ENCODE peak calls at places on chromosomes 6 and 20, in seven cellular contexts. Y is ACHN; H is GM04503; S is activated T-helper 9 cell treated with anti-CD3 and anti-CD28 coated beads, Interleukin-2, amount 50 U/mL, for 16 hours; C is T-helper 1 cell; P is aorta; T is NCI-H446. R is an unnamed sample.

GRCh38 chr20:12068146-12068545 is 150.5 kb downstream of the BTBD3 start:
- DNase-seq in Y (no peak), H (peak), S (no peak), C (no peak), P (no peak), T (no peak), R (no peak)

GRCh38 chr20:17889226-17889625 is 79.4 kb downstream of the SNX5 start:
- DNase-seq in Y (no peak), H (no peak), S (no peak), C (no peak), P (no peak), T (no peak), R (no peak)

GRCh38 chr6:71330501-71330900 is 41.9 kb downstream of the OGFRL1 start:
- DNase-seq in Y (no peak), H (no peak), S (no peak), C (no peak), P (no peak), T (no peak), R (no peak)

GRCh38 chr6:89979473-89980119 is 85.3 kb downstream of the GJA10 start:
- DNase-seq in Y (no peak), H (no peak), S (no peak), C (no peak), P (no peak), T (no peak), R (no peak)

GRCh38 chr6:5997420-5998093 is 9.2 kb downstream of the NRN1 start:
- DNase-seq in Y (no peak), H (no peak), S (no peak), C (no peak), P (no peak), T (no peak), R (no peak)

GRCh38 chr20:62953839-62954703 is 1.6 kb downstream of the SLC17A9 start:
- DNase-seq in Y (no peak), H (no peak), S (peak), C (peak), P (peak), T (no peak), R (peak)

GRCh38 chr6:154520280-154520679 is 9.8 kb upstream of the CNKSR3 start:
- DNase-seq in Y (no peak), H (no peak), S (no peak), C (no peak), P (no peak), T (no peak), R (no peak)

GRCh38 chr6:158649289-158650143 is at the start of gene SYTL3:
- DNase-seq in Y (peak), H (no peak), S (peak), C (peak), P (no peak), T (no peak), R (no peak)

GRCh38 chr20:51937780-51938179 is 135.5 kb upstream of the SALL4 start:
- DNase-seq in Y (no peak), H (no peak), S (no peak), C (no peak), P (no peak), T (no peak), R (no peak)

GRCh38 chr6:20800653-20801052 is 266.4 kb downstream of the CDKAL1 start:
- DNase-seq in Y (no peak), H (no peak), S (no peak), C (no peak), P (no peak), T (no peak), R (no peak)

GRCh38 chr6:111614833-111615582 is 9.3 kb upstream of the TRAF3IP2 start:
- DNase-seq in Y (no peak), H (no peak), S (no peak), C (no peak), P (no peak), T (no peak), R (no peak)